ENCODE peak calls at places on chromosomes 1 and 21, in four cellular contexts. I, M, C and T are unnamed samples.

GRCh38 chr1:241998950-241999495 is at the start of gene MAP1LC3C:
- DNase-seq in I (no peak), M (no peak), C (no peak), T (no peak)

GRCh38 chr21:42343101-42343500 is 7.7 kb downstream of the TFF2 start:
- DNase-seq in I (no peak), M (no peak), C (no peak), T (no peak)

GRCh38 chr1:232016636-232017035 is 390.0 kb downstream of the DISC1 start:
- DNase-seq in I (no peak), M (no peak), C (no peak), T (no peak)

GRCh38 chr1:2257245-2257627 is 29.1 kb downstream of the SKI start:
- DNase-seq in I (no peak), M (no peak), C (no peak), T (no peak)

GRCh38 chr1:162709870-162710269 is 77.6 kb downstream of the DDR2 start:
- DNase-seq in I (no peak), M (peak; percentile 37), C (no peak), T (no peak)

GRCh38 chr1:176617881-176618280 is 154.9 kb downstream of the PAPPA2 start:
- DNase-seq in I (no peak), M (no peak), C (no peak), T (no peak)

GRCh38 chr1:165172666-165173065 is 183.8 kb downstream of the LMX1A start:
- DNase-seq in I (no peak), M (no peak), C (no peak), T (no peak)

GRCh38 chr1:233972951-233973635 is 68.6 kb downstream of the SLC35F3 start:
- DNase-seq in I (no peak), M (peak; percentile 42), C (no peak), T (no peak)

GRCh38 chr21:22120616-22121266 is 1122.5 kb downstream of the NCAM2 start:
- DNase-seq in I (no peak), M (peak; percentile 55), C (no peak), T (no peak)